ENCODE peak calls at places on chromosome 1, in four cellular contexts. One of them, this sample, is unnamed.

GRCh38 chr1:30700528-30701265 is 22.7 kb downstream of the MATN1 start:
- DNase-seq in heart right ventricle: no peak
- DNase-seq in progenitor cell of endocrine pancreas: no peak
- DNase-seq in kidney glomerular epithelial cell: peak
- DNase-seq in this sample: no peak

GRCh38 chr1:16032388-16033100 is 10.7 kb downstream of the CLCNKA start:
- DNase-seq in progenitor cell of endocrine pancreas: peak
- DNase-seq in kidney glomerular epithelial cell: peak
- DNase-seq in heart right ventricle: peak
- DNase-seq in this sample: no peak

GRCh38 chr1:3409737-3410434 is 44.6 kb upstream of the ARHGEF16 start:
- DNase-seq in kidney glomerular epithelial cell: peak
- DNase-seq in heart right ventricle: peak
- DNase-seq in progenitor cell of endocrine pancreas: no peak
- DNase-seq in this sample: no peak

GRCh38 chr1:205370780-205371179 is 14.1 kb upstream of the KLHDC8A start:
- DNase-seq in kidney glomerular epithelial cell: no peak
- DNase-seq in progenitor cell of endocrine pancreas: no peak
- DNase-seq in heart right ventricle: no peak
- DNase-seq in this sample: no peak

GRCh38 chr1:174225499-174226204 is 66.3 kb downstream of the RABGAP1L start:
- DNase-seq in kidney glomerular epithelial cell: no peak
- DNase-seq in progenitor cell of endocrine pancreas: no peak
- DNase-seq in heart right ventricle: no peak
- DNase-seq in this sample: no peak

GRCh38 chr1:12741946-12742345 is 4.1 kb upstream of the CFAP107 start:
- DNase-seq in heart right ventricle: no peak
- DNase-seq in progenitor cell of endocrine pancreas: no peak
- DNase-seq in kidney glomerular epithelial cell: no peak
- DNase-seq in this sample: no peak

GRCh38 chr1:45522324-45523104 is 830 bp upstream of the PRDX1 start:
- DNase-seq in progenitor cell of endocrine pancreas: no peak
- DNase-seq in kidney glomerular epithelial cell: peak
- DNase-seq in heart right ventricle: no peak
- DNase-seq in this sample: no peak

GRCh38 chr1:41361495-41362356 is 492 bp downstream of the FOXO6 start:
- DNase-seq in progenitor cell of endocrine pancreas: no peak
- DNase-seq in heart right ventricle: no peak
- DNase-seq in kidney glomerular epithelial cell: no peak
- DNase-seq in this sample: no peak

GRCh38 chr1:172823534-172823933 is 164.6 kb downstream of the FASLG start:
- DNase-seq in kidney glomerular epithelial cell: peak
- DNase-seq in heart right ventricle: no peak
- DNase-seq in progenitor cell of endocrine pancreas: no peak
- DNase-seq in this sample: no peak

GRCh38 chr1:160618763-160619274 is 28.0 kb downstream of the SLAMF1 start:
- DNase-seq in heart right ventricle: no peak
- DNase-seq in kidney glomerular epithelial cell: no peak
- DNase-seq in progenitor cell of endocrine pancreas: no peak
- DNase-seq in this sample: no peak

GRCh38 chr1:26694185-26694572 is 1.6 kb upstream of the ARID1A start:
- DNase-seq in heart right ventricle: no peak
- DNase-seq in kidney glomerular epithelial cell: no peak
- DNase-seq in progenitor cell of endocrine pancreas: no peak
- DNase-seq in this sample: no peak

GRCh38 chr1:7278827-7279752 is 492.0 kb upstream of the VAMP3 start:
- DNase-seq in progenitor cell of endocrine pancreas: no peak
- DNase-seq in heart right ventricle: no peak
- DNase-seq in kidney glomerular epithelial cell: no peak
- DNase-seq in this sample: no peak

GRCh38 chr1:49036700-49037099 is 260.0 kb upstream of the BEND5 start:
- DNase-seq in heart right ventricle: no peak
- DNase-seq in progenitor cell of endocrine pancreas: no peak
- DNase-seq in kidney glomerular epithelial cell: no peak
- DNase-seq in this sample: no peak

GRCh38 chr1:66302810-66303209 is 231.1 kb upstream of the SGIP1 start:
- DNase-seq in kidney glomerular epithelial cell: peak
- DNase-seq in heart right ventricle: no peak
- DNase-seq in progenitor cell of endocrine pancreas: no peak
- DNase-seq in this sample: no peak

GRCh38 chr1:232417849-232418248 is 212.1 kb downstream of the SIPA1L2 start:
- DNase-seq in kidney glomerular epithelial cell: no peak
- DNase-seq in heart right ventricle: no peak
- DNase-seq in progenitor cell of endocrine pancreas: no peak
- DNase-seq in this sample: no peak

GRCh38 chr1:87200875-87201638 is 127.6 kb upstream of the LMO4 start:
- DNase-seq in heart right ventricle: no peak
- DNase-seq in progenitor cell of endocrine pancreas: no peak
- DNase-seq in kidney glomerular epithelial cell: no peak
- DNase-seq in this sample: no peak

GRCh38 chr1:27959792-27960603 is at the start of gene XKR8:
- DNase-seq in kidney glomerular epithelial cell: peak
- DNase-seq in progenitor cell of endocrine pancreas: peak
- DNase-seq in heart right ventricle: peak
- DNase-seq in this sample: no peak

GRCh38 chr1:53541263-53541625 is 82.0 kb downstream of the DMRTB1 start:
- DNase-seq in heart right ventricle: peak
- DNase-seq in progenitor cell of endocrine pancreas: no peak
- DNase-seq in kidney glomerular epithelial cell: no peak
- DNase-seq in this sample: no peak

GRCh38 chr1:243964915-243965314 is 86.2 kb upstream of the ZBTB18 start:
- DNase-seq in heart right ventricle: no peak
- DNase-seq in kidney glomerular epithelial cell: no peak
- DNase-seq in progenitor cell of endocrine pancreas: no peak
- DNase-seq in this sample: no peak

GRCh38 chr1:27430903-27431653 is 38.7 kb downstream of the GPR3 start:
- DNase-seq in kidney glomerular epithelial cell: peak
- DNase-seq in heart right ventricle: no peak
- DNase-seq in progenitor cell of endocrine pancreas: no peak
- DNase-seq in this sample: no peak

GRCh38 chr1:91499904-91500755 is 521 bp upstream of the CDC7 start:
- DNase-seq in progenitor cell of endocrine pancreas: no peak
- DNase-seq in heart right ventricle: no peak
- DNase-seq in kidney glomerular epithelial cell: no peak
- DNase-seq in this sample: no peak

GRCh38 chr1:221912230-221912629 is 170.3 kb upstream of the DUSP10 start:
- DNase-seq in progenitor cell of endocrine pancreas: no peak
- DNase-seq in heart right ventricle: no peak
- DNase-seq in kidney glomerular epithelial cell: no peak
- DNase-seq in this sample: no peak

GRCh38 chr1:229012823-229013222 is 258.1 kb upstream of the RAB4A start:
- DNase-seq in heart right ventricle: no peak
- DNase-seq in progenitor cell of endocrine pancreas: no peak
- DNase-seq in kidney glomerular epithelial cell: no peak
- DNase-seq in this sample: no peak

GRCh38 chr1:62492521-62492920 is 55.7 kb downstream of the USP1 start:
- DNase-seq in heart right ventricle: no peak
- DNase-seq in kidney glomerular epithelial cell: no peak
- DNase-seq in progenitor cell of endocrine pancreas: no peak
- DNase-seq in this sample: no peak

GRCh38 chr1:207815913-207816312 is 64.1 kb downstream of the CD46 start:
- DNase-seq in kidney glomerular epithelial cell: peak
- DNase-seq in heart right ventricle: no peak
- DNase-seq in progenitor cell of endocrine pancreas: no peak
- DNase-seq in this sample: no peak

GRCh38 chr1:203286161-203286984 is 18.9 kb upstream of the BTG2 start:
- DNase-seq in heart right ventricle: no peak
- DNase-seq in progenitor cell of endocrine pancreas: no peak
- DNase-seq in kidney glomerular epithelial cell: no peak
- DNase-seq in this sample: no peak

GRCh38 chr1:204076891-204077290 is 4.0 kb downstream of the SOX13 start:
- DNase-seq in heart right ventricle: no peak
- DNase-seq in kidney glomerular epithelial cell: no peak
- DNase-seq in progenitor cell of endocrine pancreas: no peak
- DNase-seq in this sample: no peak

GRCh38 chr1:211737115-211738035 is 62.0 kb upstream of the NEK2 start:
- DNase-seq in kidney glomerular epithelial cell: no peak
- DNase-seq in progenitor cell of endocrine pancreas: no peak
- DNase-seq in heart right ventricle: no peak
- DNase-seq in this sample: no peak

GRCh38 chr1:43232071-43232470 is 37.7 kb upstream of the TMEM125 start:
- DNase-seq in heart right ventricle: no peak
- DNase-seq in progenitor cell of endocrine pancreas: no peak
- DNase-seq in kidney glomerular epithelial cell: peak
- DNase-seq in this sample: no peak

GRCh38 chr1:156241311-156241811 is 623 bp upstream of the BGLAP start:
- DNase-seq in heart right ventricle: no peak
- DNase-seq in progenitor cell of endocrine pancreas: no peak
- DNase-seq in kidney glomerular epithelial cell: no peak
- DNase-seq in this sample: no peak

GRCh38 chr1:173190101-173190895 is 16.8 kb downstream of the TNFSF4 start:
- DNase-seq in kidney glomerular epithelial cell: peak
- DNase-seq in heart right ventricle: peak
- DNase-seq in progenitor cell of endocrine pancreas: no peak
- DNase-seq in this sample: peak

GRCh38 chr1:41486053-41486891 is 1.8 kb upstream of the EDN2 start:
- DNase-seq in heart right ventricle: no peak
- DNase-seq in progenitor cell of endocrine pancreas: no peak
- DNase-seq in kidney glomerular epithelial cell: peak
- DNase-seq in this sample: no peak

GRCh38 chr1:54971317-54971791 is 9.1 kb upstream of the TMEM61 start:
- DNase-seq in kidney glomerular epithelial cell: peak
- DNase-seq in progenitor cell of endocrine pancreas: no peak
- DNase-seq in heart right ventricle: no peak
- DNase-seq in this sample: no peak

GRCh38 chr1:111030590-111030989 is 66.9 kb upstream of the LRIF1 start:
- DNase-seq in kidney glomerular epithelial cell: peak
- DNase-seq in heart right ventricle: no peak
- DNase-seq in progenitor cell of endocrine pancreas: peak
- DNase-seq in this sample: peak